ENCODE peak calls at places on chromosomes 2 and 18, in nine cellular contexts. One of them, this sample, is unnamed.

GRCh38 chr2:36403675-36404230 is 48.2 kb downstream of the CRIM1 start:
- DNase-seq in HS-5: peak; percentile 81
- DNase-seq in AG04450: no peak
- DNase-seq in activated CD4-positive, alpha-beta memory T cell treated with anti-CD3 and anti-CD28 coated beads for 36 hours: peak; percentile 19
- DNase-seq in foreskin fibroblast: peak; percentile 67
- DNase-seq in NCI-H2081 treated with DMSO at 0.1 percent for 48 hours: no peak
- DNase-seq in HuH-7.5: no peak
- DNase-seq in upper lobe of right lung: no peak
- DNase-seq in fibroblast of villous mesenchyme: peak; percentile 79
- DNase-seq in this sample: no peak

GRCh38 chr2:234967201-234967873 is 15.5 kb downstream of the SH3BP4 start:
- DNase-seq in HS-5: no peak
- DNase-seq in AG04450: no peak
- DNase-seq in activated CD4-positive, alpha-beta memory T cell treated with anti-CD3 and anti-CD28 coated beads for 36 hours: no peak
- DNase-seq in foreskin fibroblast: no peak
- DNase-seq in NCI-H2081 treated with DMSO at 0.1 percent for 48 hours: no peak
- DNase-seq in HuH-7.5: no peak
- DNase-seq in upper lobe of right lung: no peak
- DNase-seq in fibroblast of villous mesenchyme: no peak
- DNase-seq in this sample: no peak

GRCh38 chr2:207839575-207839974 is 69.9 kb upstream of the FZD5 start:
- DNase-seq in HS-5: no peak
- DNase-seq in AG04450: no peak
- DNase-seq in activated CD4-positive, alpha-beta memory T cell treated with anti-CD3 and anti-CD28 coated beads for 36 hours: no peak
- DNase-seq in foreskin fibroblast: no peak
- DNase-seq in NCI-H2081 treated with DMSO at 0.1 percent for 48 hours: no peak
- DNase-seq in HuH-7.5: no peak
- DNase-seq in upper lobe of right lung: no peak
- DNase-seq in fibroblast of villous mesenchyme: no peak
- DNase-seq in this sample: no peak

GRCh38 chr18:72866901-72867701 is 686 bp downstream of the NETO1 start:
- DNase-seq in HS-5: no peak
- DNase-seq in AG04450: no peak
- DNase-seq in activated CD4-positive, alpha-beta memory T cell treated with anti-CD3 and anti-CD28 coated beads for 36 hours: no peak
- DNase-seq in foreskin fibroblast: no peak
- DNase-seq in NCI-H2081 treated with DMSO at 0.1 percent for 48 hours: no peak
- DNase-seq in HuH-7.5: no peak
- DNase-seq in upper lobe of right lung: no peak
- DNase-seq in fibroblast of villous mesenchyme: no peak
- DNase-seq in this sample: no peak

GRCh38 chr2:189580267-189580661 is 322 bp downstream of the SLC40A1 start:
- DNase-seq in HS-5: no peak
- DNase-seq in AG04450: no peak
- DNase-seq in activated CD4-positive, alpha-beta memory T cell treated with anti-CD3 and anti-CD28 coated beads for 36 hours: peak; percentile 57
- DNase-seq in foreskin fibroblast: peak; percentile 10
- DNase-seq in NCI-H2081 treated with DMSO at 0.1 percent for 48 hours: no peak
- DNase-seq in HuH-7.5: peak; percentile 49
- DNase-seq in upper lobe of right lung: peak; percentile 66
- DNase-seq in fibroblast of villous mesenchyme: no peak
- DNase-seq in this sample: peak; percentile 27

GRCh38 chr2:27940090-27940671 is 49.7 kb downstream of the BABAM2 start:
- DNase-seq in HS-5: no peak
- DNase-seq in AG04450: no peak
- DNase-seq in activated CD4-positive, alpha-beta memory T cell treated with anti-CD3 and anti-CD28 coated beads for 36 hours: no peak
- DNase-seq in foreskin fibroblast: no peak
- DNase-seq in NCI-H2081 treated with DMSO at 0.1 percent for 48 hours: no peak
- DNase-seq in HuH-7.5: no peak
- DNase-seq in upper lobe of right lung: no peak
- DNase-seq in fibroblast of villous mesenchyme: no peak
- DNase-seq in this sample: no peak

GRCh38 chr18:27995770-27996502 is 181.0 kb downstream of the CDH2 start:
- DNase-seq in HS-5: no peak
- DNase-seq in AG04450: no peak
- DNase-seq in activated CD4-positive, alpha-beta memory T cell treated with anti-CD3 and anti-CD28 coated beads for 36 hours: no peak
- DNase-seq in foreskin fibroblast: no peak
- DNase-seq in NCI-H2081 treated with DMSO at 0.1 percent for 48 hours: no peak
- DNase-seq in HuH-7.5: no peak
- DNase-seq in upper lobe of right lung: no peak
- DNase-seq in fibroblast of villous mesenchyme: no peak
- DNase-seq in this sample: no peak

GRCh38 chr2:241110089-241110606 is 8.1 kb upstream of the MTERF4 start:
- DNase-seq in HS-5: no peak
- DNase-seq in AG04450: no peak
- DNase-seq in activated CD4-positive, alpha-beta memory T cell treated with anti-CD3 and anti-CD28 coated beads for 36 hours: no peak
- DNase-seq in foreskin fibroblast: no peak
- DNase-seq in NCI-H2081 treated with DMSO at 0.1 percent for 48 hours: no peak
- DNase-seq in HuH-7.5: no peak
- DNase-seq in upper lobe of right lung: no peak
- DNase-seq in fibroblast of villous mesenchyme: no peak
- DNase-seq in this sample: no peak

GRCh38 chr2:120014231-120014990 is 1.5 kb downstream of the EPB41L5 start:
- DNase-seq in HS-5: no peak
- DNase-seq in AG04450: no peak
- DNase-seq in activated CD4-positive, alpha-beta memory T cell treated with anti-CD3 and anti-CD28 coated beads for 36 hours: no peak
- DNase-seq in foreskin fibroblast: no peak
- DNase-seq in NCI-H2081 treated with DMSO at 0.1 percent for 48 hours: no peak
- DNase-seq in HuH-7.5: peak; percentile 28
- DNase-seq in upper lobe of right lung: no peak
- DNase-seq in fibroblast of villous mesenchyme: no peak
- DNase-seq in this sample: no peak

GRCh38 chr2:180698668-180699067 is 281.7 kb upstream of the UBE2E3 start:
- DNase-seq in HS-5: no peak
- DNase-seq in AG04450: no peak
- DNase-seq in activated CD4-positive, alpha-beta memory T cell treated with anti-CD3 and anti-CD28 coated beads for 36 hours: no peak
- DNase-seq in foreskin fibroblast: no peak
- DNase-seq in NCI-H2081 treated with DMSO at 0.1 percent for 48 hours: no peak
- DNase-seq in HuH-7.5: no peak
- DNase-seq in upper lobe of right lung: no peak
- DNase-seq in fibroblast of villous mesenchyme: no peak
- DNase-seq in this sample: no peak

GRCh38 chr2:227655454-227655853 is 11.2 kb upstream of the SCYGR5 start:
- DNase-seq in HS-5: peak; percentile 90
- DNase-seq in AG04450: peak; percentile 8
- DNase-seq in activated CD4-positive, alpha-beta memory T cell treated with anti-CD3 and anti-CD28 coated beads for 36 hours: no peak
- DNase-seq in foreskin fibroblast: peak; percentile 89
- DNase-seq in NCI-H2081 treated with DMSO at 0.1 percent for 48 hours: no peak
- DNase-seq in HuH-7.5: peak; percentile 26
- DNase-seq in upper lobe of right lung: no peak
- DNase-seq in fibroblast of villous mesenchyme: peak; percentile 90
- DNase-seq in this sample: peak; percentile 38

GRCh38 chr2:85705680-85706039 is 11.5 kb downstream of the GNLY start:
- DNase-seq in HS-5: peak; percentile 85
- DNase-seq in AG04450: peak; percentile 91
- DNase-seq in activated CD4-positive, alpha-beta memory T cell treated with anti-CD3 and anti-CD28 coated beads for 36 hours: no peak
- DNase-seq in foreskin fibroblast: peak; percentile 94
- DNase-seq in NCI-H2081 treated with DMSO at 0.1 percent for 48 hours: no peak
- DNase-seq in HuH-7.5: peak; percentile 63
- DNase-seq in upper lobe of right lung: no peak
- DNase-seq in fibroblast of villous mesenchyme: peak; percentile 99
- DNase-seq in this sample: peak; percentile 85

GRCh38 chr2:96511851-96512250 is 6.7 kb upstream of the NEURL3 start:
- DNase-seq in HS-5: no peak
- DNase-seq in AG04450: no peak
- DNase-seq in activated CD4-positive, alpha-beta memory T cell treated with anti-CD3 and anti-CD28 coated beads for 36 hours: peak; percentile 12
- DNase-seq in foreskin fibroblast: no peak
- DNase-seq in NCI-H2081 treated with DMSO at 0.1 percent for 48 hours: no peak
- DNase-seq in HuH-7.5: no peak
- DNase-seq in upper lobe of right lung: no peak
- DNase-seq in fibroblast of villous mesenchyme: no peak
- DNase-seq in this sample: no peak

GRCh38 chr18:80070825-80071224 is 36.6 kb downstream of the RBFA start:
- DNase-seq in HS-5: no peak
- DNase-seq in AG04450: no peak
- DNase-seq in activated CD4-positive, alpha-beta memory T cell treated with anti-CD3 and anti-CD28 coated beads for 36 hours: no peak
- DNase-seq in foreskin fibroblast: no peak
- DNase-seq in NCI-H2081 treated with DMSO at 0.1 percent for 48 hours: no peak
- DNase-seq in HuH-7.5: no peak
- DNase-seq in upper lobe of right lung: no peak
- DNase-seq in fibroblast of villous mesenchyme: no peak
- DNase-seq in this sample: no peak

GRCh38 chr2:148876589-148877402 is 1.8 kb downstream of the KIF5C start:
- DNase-seq in HS-5: no peak
- DNase-seq in AG04450: no peak
- DNase-seq in activated CD4-positive, alpha-beta memory T cell treated with anti-CD3 and anti-CD28 coated beads for 36 hours: peak; percentile 77
- DNase-seq in foreskin fibroblast: no peak
- DNase-seq in NCI-H2081 treated with DMSO at 0.1 percent for 48 hours: peak; percentile 70
- DNase-seq in HuH-7.5: peak; percentile 75
- DNase-seq in upper lobe of right lung: no peak
- DNase-seq in fibroblast of villous mesenchyme: no peak
- DNase-seq in this sample: no peak

GRCh38 chr2:44954306-44954901 is 12.9 kb downstream of the SIX3 start:
- DNase-seq in HS-5: no peak
- DNase-seq in AG04450: no peak
- DNase-seq in activated CD4-positive, alpha-beta memory T cell treated with anti-CD3 and anti-CD28 coated beads for 36 hours: no peak
- DNase-seq in foreskin fibroblast: no peak
- DNase-seq in NCI-H2081 treated with DMSO at 0.1 percent for 48 hours: no peak
- DNase-seq in HuH-7.5: no peak
- DNase-seq in upper lobe of right lung: no peak
- DNase-seq in fibroblast of villous mesenchyme: no peak
- DNase-seq in this sample: no peak

GRCh38 chr2:101502095-101502494 is 27.2 kb upstream of the RFX8 start:
- DNase-seq in HS-5: no peak
- DNase-seq in AG04450: no peak
- DNase-seq in activated CD4-positive, alpha-beta memory T cell treated with anti-CD3 and anti-CD28 coated beads for 36 hours: peak; percentile 18
- DNase-seq in foreskin fibroblast: no peak
- DNase-seq in NCI-H2081 treated with DMSO at 0.1 percent for 48 hours: no peak
- DNase-seq in HuH-7.5: no peak
- DNase-seq in upper lobe of right lung: no peak
- DNase-seq in fibroblast of villous mesenchyme: no peak
- DNase-seq in this sample: no peak

GRCh38 chr2:63537306-63537705 is 51.0 kb downstream of the WDPCP start:
- DNase-seq in HS-5: peak; percentile 23
- DNase-seq in AG04450: no peak
- DNase-seq in activated CD4-positive, alpha-beta memory T cell treated with anti-CD3 and anti-CD28 coated beads for 36 hours: no peak
- DNase-seq in foreskin fibroblast: peak; percentile 14
- DNase-seq in NCI-H2081 treated with DMSO at 0.1 percent for 48 hours: no peak
- DNase-seq in HuH-7.5: no peak
- DNase-seq in upper lobe of right lung: no peak
- DNase-seq in fibroblast of villous mesenchyme: no peak
- DNase-seq in this sample: no peak

GRCh38 chr2:55112229-55113016 is 62.2 kb upstream of the RTN4 start:
- DNase-seq in HS-5: no peak
- DNase-seq in AG04450: no peak
- DNase-seq in activated CD4-positive, alpha-beta memory T cell treated with anti-CD3 and anti-CD28 coated beads for 36 hours: no peak
- DNase-seq in foreskin fibroblast: no peak
- DNase-seq in NCI-H2081 treated with DMSO at 0.1 percent for 48 hours: no peak
- DNase-seq in HuH-7.5: no peak
- DNase-seq in upper lobe of right lung: peak; percentile 69
- DNase-seq in fibroblast of villous mesenchyme: peak; percentile 76
- DNase-seq in this sample: peak; percentile 92